ENCODE peak calls at places on chromosomes 16 and 17, in eight cellular contexts. H is hippocampal formation, B is NCI-H146, S is NCI-H460, P is occipital lobe, E is NCI-H1092 treated with DMSO at 0.1 percent for 48 hours, L is RCC 7860, Y is psoas muscle. M is an unnamed sample.

GRCh38 chr17:80977172-80977571 is 14.5 kb upstream of the CHMP6 start:
- DNase-seq in B (no peak), P (no peak), S (no peak), L (no peak), E (no peak), H (no peak), Y (no peak), M (no peak)

GRCh38 chr16:10332301-10332700 is 53.6 kb upstream of the ATF7IP2 start:
- DNase-seq in L (peak), E (no peak), H (no peak), Y (no peak), B (no peak), P (no peak), S (no peak), M (no peak)

GRCh38 chr16:69123894-69124293 is 8.5 kb downstream of the CHTF8 start:
- DNase-seq in L (peak), Y (no peak), P (peak), H (peak), S (peak), E (peak), B (peak), M (no peak)

GRCh38 chr17:9162275-9162985 is 141.1 kb downstream of the NTN1 start:
- DNase-seq in S (no peak), P (no peak), Y (no peak), L (no peak), E (no peak), B (peak), H (no peak), M (no peak)

GRCh38 chr17:34579979-34580684 is 750 bp downstream of the TMEM132E start:
- DNase-seq in S (no peak), P (peak), H (no peak), L (no peak), Y (no peak), E (peak), B (no peak), M (peak)

GRCh38 chr17:8724451-8724850 is 20.2 kb downstream of the CCDC42 start:
- DNase-seq in B (no peak), S (no peak), L (no peak), E (no peak), P (no peak), Y (no peak), H (no peak), M (no peak)

GRCh38 chr16:82016268-82016667 is 5.0 kb upstream of the SDR42E1 start:
- DNase-seq in B (peak), P (no peak), L (no peak), E (no peak), Y (no peak), H (no peak), S (no peak), M (no peak)

GRCh38 chr17:72567774-72568173 is 447.0 kb downstream of the SOX9 start:
- DNase-seq in S (no peak), Y (no peak), L (no peak), H (no peak), P (no peak), B (peak), E (peak), M (no peak)

M was measured in substantia nigra.